ENCODE peak calls at places on chromosome 15, in five cellular contexts. N is H1, K is fibroblast of lung, G is DND-41, L is neural progenitor cell. D is an unnamed sample.
A peak's percentile ranks its signal among the peaks of the same experiment; 100 is the strongest.

GRCh38 chr15:83436513-83437158 is 10.5 kb upstream of the SH3GL3 start:
- DNase-seq in K (peak; percentile 72), G (no peak), L (peak; percentile 72), N (no peak), D (no peak)

GRCh38 chr15:77877869-77878577 is 199.5 kb downstream of the TBC1D2B start:
- DNase-seq in G (no peak), L (no peak), N (no peak), K (no peak), D (no peak)

GRCh38 chr15:43370310-43370974 is 401 bp downstream of the ZSCAN29 start:
- DNase-seq in L (peak; percentile 80), G (no peak), K (peak; percentile 36), N (no peak), D (no peak)

GRCh38 chr15:100968043-100968966 is 49.1 kb downstream of the LRRK1 start:
- DNase-seq in N (no peak), G (no peak), L (no peak), K (no peak), D (no peak)

GRCh38 chr15:88841201-88841600 is 38.0 kb downstream of the ACAN start:
- DNase-seq in N (no peak), K (no peak), G (no peak), L (no peak), D (no peak)

GRCh38 chr15:23690450-23690852 is 3.3 kb upstream of the NDN start:
- DNase-seq in N (no peak), L (peak; percentile 83), G (no peak), K (peak; percentile 93), D (no peak)

GRCh38 chr15:28911295-28911979 is 25.7 kb downstream of the APBA2 start:
- DNase-seq in K (no peak), L (peak; percentile 62), G (no peak), N (no peak), D (no peak)

GRCh38 chr15:98689431-98689861 is 41.1 kb downstream of the IGF1R start:
- DNase-seq in L (no peak), N (no peak), K (peak; percentile 51), G (no peak), D (no peak)

GRCh38 chr15:36658321-36658720 is 78.9 kb downstream of the CDIN1 start:
- DNase-seq in L (no peak), N (no peak), K (peak; percentile 16), G (no peak), D (no peak)

GRCh38 chr15:43520138-43520537 is 2.7 kb downstream of the MAP1A start:
- DNase-seq in K (no peak), L (no peak), G (no peak), N (no peak), D (no peak)

GRCh38 chr15:69609776-69610175 is 157.2 kb downstream of the RPLP1 start:
- DNase-seq in G (no peak), K (no peak), L (no peak), N (no peak), D (no peak)

GRCh38 chr15:58528197-58528870 is 96.5 kb downstream of the LIPC start:
- DNase-seq in G (no peak), L (no peak), K (peak; percentile 24), N (no peak), D (no peak)

GRCh38 chr15:31953573-31953972 is 76.7 kb upstream of the CHRNA7 start:
- DNase-seq in K (no peak), N (no peak), G (no peak), L (peak; percentile 21), D (no peak)

GRCh38 chr15:87902772-87903388 is 353.7 kb downstream of the NTRK3 start:
- DNase-seq in N (no peak), G (no peak), L (no peak), K (no peak), D (no peak)

GRCh38 chr15:50814634-50815033 is 49.1 kb upstream of the SPPL2A start:
- DNase-seq in G (no peak), K (no peak), L (no peak), N (no peak), D (no peak)

GRCh38 chr15:97904196-97904572 is 56.3 kb upstream of the ARRDC4 start:
- DNase-seq in K (peak; percentile 64), N (peak; percentile 70), G (peak; percentile 64), L (peak; percentile 91), D (peak; percentile 37)

GRCh38 chr15:88621789-88622604 is 857 bp downstream of the AEN start:
- DNase-seq in G (peak; percentile 48), K (peak; percentile 51), L (peak; percentile 26), N (no peak), D (peak; percentile 80)

GRCh38 chr15:39345176-39345575 is 235.7 kb upstream of the THBS1 start:
- DNase-seq in L (peak; percentile 76), K (no peak), N (no peak), G (no peak), D (no peak)

GRCh38 chr15:36429707-36430106 is 149.7 kb upstream of the CDIN1 start:
- DNase-seq in G (no peak), K (no peak), N (no peak), L (no peak), D (no peak)

GRCh38 chr15:69414702-69415161 is 583 bp downstream of the KIF23 start:
- DNase-seq in G (peak; percentile 33), N (no peak), K (peak; percentile 89), L (peak; percentile 67), D (peak; percentile 66)

GRCh38 chr15:27473846-27474245 is 502.9 kb downstream of the GABRG3 start:
- DNase-seq in L (no peak), G (no peak), K (no peak), N (no peak), D (no peak)

GRCh38 chr15:91535856-91536500 is 317.5 kb upstream of the SLCO3A1 start:
- DNase-seq in L (no peak), G (no peak), K (no peak), N (no peak), D (no peak)

GRCh38 chr15:29785068-29785467 is 37.2 kb downstream of the TJP1 start:
- DNase-seq in N (no peak), L (no peak), G (no peak), K (peak; percentile 47), D (no peak)

GRCh38 chr15:100007609-100008008 is 274.4 kb upstream of the LYSMD4 start:
- DNase-seq in N (no peak), K (no peak), G (no peak), L (no peak), D (no peak)

GRCh38 chr15:70186152-70186551 is 88.4 kb upstream of the TLE3 start:
- DNase-seq in G (peak; percentile 11), N (no peak), K (no peak), L (no peak), D (no peak)

GRCh38 chr15:58467121-58467721 is 35.4 kb downstream of the LIPC start:
- DNase-seq in G (no peak), K (no peak), N (no peak), L (peak; percentile 4), D (no peak)

GRCh38 chr15:28892789-28893610 is 7.2 kb downstream of the APBA2 start:
- DNase-seq in K (peak; percentile 60), N (no peak), G (no peak), L (no peak), D (peak; percentile 77)

GRCh38 chr15:85099195-85099803 is 117.6 kb downstream of the PDE8A start:
- DNase-seq in L (no peak), K (no peak), N (no peak), G (no peak), D (no peak)

GRCh38 chr15:63833246-63833696 is 477 bp downstream of the HERC1 start:
- DNase-seq in N (no peak), L (peak; percentile 90), K (peak; percentile 42), G (peak; percentile 24), D (peak; percentile 46)

GRCh38 chr15:85941186-85941855 is 138.3 kb upstream of the AGBL1 start:
- DNase-seq in L (no peak), G (no peak), K (peak; percentile 1), N (no peak), D (no peak)

GRCh38 chr15:87764461-87765236 is 491.9 kb downstream of the NTRK3 start:
- DNase-seq in K (no peak), N (peak; percentile 9), G (no peak), L (peak; percentile 83), D (no peak)

GRCh38 chr15:58503139-58504027 is 71.6 kb downstream of the LIPC start:
- DNase-seq in L (no peak), N (no peak), K (no peak), G (no peak), D (no peak)

GRCh38 chr15:48481802-48482201 is 150.6 kb downstream of the DUT start:
- DNase-seq in N (no peak), K (peak; percentile 62), L (no peak), G (no peak), D (no peak)

GRCh38 chr15:79248183-79248582 is 34.3 kb upstream of the ANKRD34C start:
- DNase-seq in L (no peak), N (no peak), K (no peak), G (no peak), D (no peak)

DNA sequence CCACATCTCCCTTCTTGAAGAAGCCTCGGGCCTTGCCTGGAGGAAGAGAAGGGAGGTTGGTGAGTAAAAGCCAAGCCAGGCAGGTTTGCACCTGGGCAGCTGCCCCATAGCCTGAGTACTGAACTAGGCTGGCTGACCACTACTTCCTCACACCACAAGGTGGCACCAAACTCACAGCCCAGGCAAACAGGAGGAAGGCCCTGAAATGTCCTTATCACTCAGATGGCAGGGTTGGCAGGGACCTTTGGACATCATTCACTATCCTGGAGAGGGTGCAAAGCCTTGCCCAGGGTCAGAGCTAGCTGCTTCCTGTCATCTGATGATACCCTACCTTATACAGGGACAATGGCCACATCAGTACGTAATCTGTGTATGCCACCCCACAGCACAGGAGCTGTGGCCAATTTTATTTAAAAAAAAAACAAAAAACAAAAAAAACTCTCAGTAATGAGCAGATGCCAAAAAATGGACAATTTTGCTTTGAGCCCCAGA is 2.2 kb upstream of the GRAMD2A start:
- DNase-seq in K (peak; percentile 78), L (peak; percentile 69), N (no peak), G (peak; percentile 67), D (peak; percentile 66)
- H2AFZ ChIP-seq in K (no peak overlapping the region), L (no peak overlapping the region), N (no peak overlapping the region), G (no peak overlapping the region), D (no peak overlapping the region)

GRCh38 chr15:57356636-57357035 is 19.7 kb upstream of the CGNL1 start:
- DNase-seq in G (no peak), L (peak; percentile 69), K (no peak), N (no peak), D (no peak)
- H3K9ac ChIP-seq in G (no peak overlapping the region), L (no peak overlapping the region), K (no peak overlapping the region), N (no peak overlapping the region), D (no peak overlapping the region)

DNA sequence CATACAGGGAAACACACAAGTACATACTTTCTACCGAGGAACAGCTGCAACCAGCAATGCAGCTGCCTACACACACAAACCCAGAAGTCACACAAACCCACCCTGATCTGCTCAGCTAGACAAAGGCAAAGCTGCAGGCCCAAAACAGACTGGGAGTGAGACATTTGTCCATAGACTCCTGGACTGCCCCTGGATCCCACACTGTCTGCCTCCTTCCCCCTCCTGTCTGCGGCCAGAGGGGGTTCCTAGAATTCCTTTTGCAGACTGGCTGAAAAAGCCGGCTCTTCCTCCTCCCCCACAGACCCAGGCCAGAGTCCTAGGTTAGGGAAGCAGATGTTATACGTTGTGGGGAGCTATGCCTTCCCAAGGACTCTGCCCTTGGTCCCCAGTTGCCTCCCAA is 37.2 kb upstream of the CILP start:
- DNase-seq in K (no peak), G (no peak), N (no peak), L (peak; percentile 18), D (no peak)
- H2AFZ ChIP-seq in K (no peak overlapping the region), G (no peak overlapping the region), N (no peak overlapping the region), L (no peak overlapping the region), D (no peak overlapping the region)

GRCh38 chr15:34039506-34040123 is 611 bp upstream of the AVEN start:
- DNase-seq in K (peak; percentile 8), L (no peak), G (no peak), N (no peak), D (peak; percentile 70)
- H3K9ac ChIP-seq in K (no peak overlapping the region), L (peak overlapping the region; percentile 35), G (peak overlapping the region; percentile 74), N (no peak overlapping the region), D (peak overlapping the region; percentile 74)

D was measured in MM.1S.